ENCODE peak calls at places on chromosome 1, in ten cellular contexts. Z is esophagus squamous epithelium; F is sigmoid colon; J is PC-9; U is SJSA1; K is iPS DF 6.9; Q is GM23248; X is CD8-positive, alpha-beta T cell; N is suprapubic skin; O is tibial artery. D is an unnamed sample. For H3K36me3, the result is how much of the 10 kb centered on the place peaks cover.

GRCh38 chr1:6348511-6349191 is 44.9 kb downstream of the ACOT7 start:
- DNase-seq in N (no peak), F (no peak), K (no peak), X (peak), U (no peak), O (no peak), J (peak), Q (no peak), Z (no peak), D (no peak)

GRCh38 chr1:224624432-224624831 is 8.3 kb downstream of the CNIH3 start:
- DNase-seq in F (no peak), Q (no peak), Z (no peak), X (no peak), J (no peak), O (no peak), U (no peak), N (no peak), K (no peak), D (no peak)

GRCh38 chr1:65339866-65340483 is 30.6 kb downstream of the DNAJC6 start:
- DNase-seq in Z (no peak), O (no peak), Q (peak), N (no peak), F (no peak), K (no peak), U (no peak), J (peak), X (no peak), D (no peak)

GRCh38 chr1:33334081-33334552 is 13.2 kb upstream of the A3GALT2 start:
- DNase-seq in U (no peak), F (peak), X (no peak), J (no peak), Q (peak), N (peak), K (no peak), O (peak), Z (no peak), D (no peak)

GRCh38 chr1:176501596-176501995 is 38.6 kb downstream of the PAPPA2 start:
- DNase-seq in U (no peak), Q (peak), F (no peak), J (no peak), N (no peak), O (no peak), K (no peak), Z (no peak), X (no peak), D (no peak)

GRCh38 chr1:213988639-213989070 is 882 bp downstream of the PROX1 start:
- DNase-seq in J (no peak), Q (peak), O (no peak), Z (no peak), F (no peak), K (no peak), N (no peak), X (no peak), U (no peak), D (no peak)

GRCh38 chr1:201180133-201180532 is 10.5 kb upstream of the IGFN1 start:
- DNase-seq in Q (no peak), N (no peak), O (no peak), X (no peak), Z (no peak), U (no peak), F (no peak), K (no peak), J (no peak), D (no peak)

GRCh38 chr1:239575113-239575512 is 188.7 kb downstream of the CHRM3 start:
- DNase-seq in F (no peak), N (no peak), J (no peak), O (no peak), Z (no peak), Q (no peak), U (no peak), K (no peak), X (no peak), D (no peak)

GRCh38 chr1:40633563-40634376 is 31.7 kb downstream of the RIMS3 start:
- DNase-seq in K (no peak), O (no peak), J (no peak), X (no peak), Z (no peak), N (peak), Q (no peak), F (peak), U (no peak), D (no peak)

GRCh38 chr1:32988665-32989064 is 24.1 kb upstream of the RNF19B start:
- DNase-seq in U (no peak), K (no peak), Q (peak), Z (no peak), O (peak), X (no peak), F (peak), N (no peak), J (peak), D (no peak)

GRCh38 chr1:47593001-47593568 is 155.2 kb downstream of the FOXD2 start:
- DNase-seq in F (no peak), J (no peak), Z (no peak), U (no peak), Q (no peak), K (no peak), X (no peak), N (no peak), O (no peak), D (no peak)

GRCh38 chr1:247347395-247348222 is 15.9 kb upstream of the ZNF496 start:
- DNase-seq in Z (no peak), J (no peak), N (no peak), K (no peak), O (no peak), Q (peak), U (no peak), X (no peak), F (no peak), D (no peak)

GRCh38 chr1:58779059-58779754 is 4.6 kb downstream of the JUN start:
- DNase-seq in Z (no peak), K (no peak), U (no peak), N (no peak), X (no peak), F (no peak), J (no peak), O (no peak), Q (no peak), D (no peak)

GRCh38 chr1:109767596-109768334 is 4.0 kb upstream of the EPS8L3 start:
- DNase-seq in J (no peak), K (no peak), U (peak), F (no peak), O (peak), N (peak), Q (no peak), X (no peak), Z (no peak), D (no peak)

DNA sequence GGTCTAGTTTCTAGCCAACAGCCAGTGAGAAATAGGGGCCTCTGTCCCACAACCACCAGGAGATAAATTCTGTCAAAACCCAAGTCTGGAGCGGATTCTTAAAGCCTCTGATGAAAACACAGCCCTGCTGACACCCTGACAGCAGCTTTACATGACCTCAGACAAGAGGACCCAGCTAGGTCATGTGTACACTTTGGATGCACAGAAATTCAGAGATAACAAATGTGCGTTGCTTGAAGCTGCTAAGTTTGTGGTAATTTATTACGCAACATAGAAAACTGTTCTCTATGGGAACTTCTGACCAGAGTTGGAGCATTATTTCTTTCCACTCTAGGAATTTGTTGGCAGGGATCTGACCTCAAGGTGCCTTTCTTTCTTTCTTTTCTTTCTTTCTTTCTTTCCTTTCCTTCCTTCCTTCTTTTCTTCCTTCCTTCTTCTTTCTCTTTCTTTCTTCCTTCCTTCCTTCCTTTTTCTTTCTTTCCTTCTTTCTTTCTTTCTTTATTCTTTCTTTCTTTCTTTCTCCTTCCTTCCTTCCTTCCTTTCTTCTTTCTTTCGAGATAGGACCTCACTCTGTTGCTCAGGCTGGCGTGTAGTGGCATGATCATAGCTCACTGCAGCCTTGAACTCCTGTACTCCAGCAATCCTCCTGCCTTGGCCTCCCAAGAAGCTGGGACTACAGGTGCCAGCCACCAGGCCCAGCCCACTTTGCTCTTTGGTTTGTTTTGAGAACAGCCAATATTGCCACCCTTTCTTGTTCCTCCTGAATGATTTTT is 14.8 kb upstream of the HMGCS2 start:
- DNase-seq in N (no peak), Z (no peak), J (no peak), U (no peak), F (no peak), X (no peak), Q (peak), K (no peak), O (no peak), D (no peak)
- H3K4me3 ChIP-seq in N (no peak), Z (no peak), J (no peak), U (no peak), F (no peak), X (no peak), Q (no peak), K (no peak), O (no peak), D (no peak)

DNA sequence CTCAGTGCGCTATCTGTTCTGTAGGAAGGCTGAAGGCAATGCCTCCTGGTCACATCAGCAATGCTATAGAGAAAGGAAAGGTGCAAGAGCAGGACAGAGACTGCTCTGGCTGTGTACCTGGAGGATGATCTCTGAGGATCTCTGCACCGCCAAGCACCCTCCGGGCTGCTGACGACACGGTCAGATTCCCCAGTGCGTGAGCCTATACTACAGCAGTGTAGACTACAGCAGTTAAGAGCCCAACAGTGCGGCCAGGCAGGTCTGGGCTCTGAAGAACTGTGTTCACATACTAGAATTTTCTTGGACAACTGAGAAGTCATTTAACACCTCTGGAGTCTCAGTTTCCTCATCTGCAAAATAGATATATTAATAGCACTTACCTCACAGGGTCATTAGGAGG is 39.9 kb downstream of the ITPKB start:
- DNase-seq in X (no peak), Z (no peak), K (no peak), J (no peak), U (no peak), N (no peak), F (no peak), Q (no peak), O (no peak), D (no peak)
- H3K27ac ChIP-seq in X (no peak), Z (peak), K (no peak), J (no peak), U (no peak), N (no peak), F (no peak), Q (no peak), O (no peak), D (peak)

DNA sequence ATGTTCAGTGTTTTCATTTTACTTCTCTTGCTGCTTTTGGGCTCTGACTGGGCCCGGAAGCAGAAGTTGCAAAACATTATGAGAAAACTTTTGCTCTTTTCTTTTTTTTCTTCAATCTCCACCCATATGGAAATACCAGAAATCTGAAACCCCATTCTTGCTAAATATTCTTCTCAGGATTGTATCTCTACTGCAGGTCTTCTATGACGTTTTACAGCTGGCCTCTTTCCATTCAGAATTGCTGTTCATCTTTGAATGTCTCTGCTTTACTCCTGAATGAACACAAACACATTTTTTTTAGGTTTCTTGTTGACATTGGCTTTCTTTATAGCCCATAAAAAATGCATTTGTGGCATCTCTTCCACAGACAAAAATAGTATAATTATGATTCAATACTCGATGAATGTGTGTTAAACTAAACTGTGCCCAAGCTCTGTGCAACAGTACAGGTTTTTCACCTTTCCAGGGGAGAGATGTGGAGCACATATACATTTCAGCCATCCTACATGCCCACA is 18.8 kb downstream of the PTPRC start:
- DNase-seq in Q (peak), J (peak), F (no peak), N (no peak), K (no peak), U (no peak), O (no peak), X (no peak), Z (no peak), D (no peak)
- H3K36me3 ChIP-seq in Q (under half), J (under half), F (under half), N (under half), K (under half), U (under half), O (under half), X (under half), Z (under half), D (under half)

GRCh38 chr1:154967331-154967950 is 3.1 kb downstream of the SHC1 start:
- DNase-seq in Q (no peak), N (no peak), U (no peak), O (no peak), K (no peak), X (no peak), J (no peak), Z (no peak), F (no peak), D (no peak)

GRCh38 chr1:154963643-154964042 is 2.1 kb upstream of the PYGO2 start:
- DNase-seq in X (no peak), K (no peak), J (no peak), Z (no peak), F (no peak), U (no peak), N (no peak), O (no peak), Q (no peak), D (no peak)

GRCh38 chr1:154964359-154964758 is 2.8 kb upstream of the PYGO2 start:
- DNase-seq in F (no peak), O (no peak), X (no peak), K (no peak), J (no peak), Z (no peak), N (no peak), Q (no peak), U (no peak), D (no peak)

GRCh38 chr1:154968731-154969130 is 1.8 kb downstream of the SHC1 start:
- DNase-seq in F (no peak), Z (no peak), J (no peak), K (no peak), X (no peak), N (no peak), O (no peak), Q (no peak), U (no peak), D (no peak)

GRCh38 chr1:154966111-154966510 is 4.4 kb downstream of the SHC1 start:
- DNase-seq in X (no peak), J (no peak), Z (no peak), U (no peak), F (no peak), K (no peak), O (no peak), Q (no peak), N (no peak), D (no peak)
- H3K4me3 ChIP-seq in X (no peak), J (no peak), Z (no peak), U (no peak), F (no peak), K (no peak), O (no peak), Q (no peak), N (no peak), D (no peak)

GRCh38 chr1:38270241-38270871 is 223.8 kb upstream of the POU3F1 start:
- DNase-seq in K (peak), U (no peak), X (no peak), N (peak), O (no peak), J (no peak), F (peak), Z (no peak), Q (no peak), D (no peak)

GRCh38 chr1:38272515-38272914 is 225.9 kb upstream of the POU3F1 start:
- DNase-seq in O (no peak), F (no peak), K (no peak), X (no peak), J (no peak), N (peak), U (no peak), Z (no peak), Q (no peak), D (no peak)

GRCh38 chr1:38273405-38273804 is 226.8 kb upstream of the POU3F1 start:
- DNase-seq in N (peak), F (no peak), Z (no peak), O (no peak), K (no peak), J (no peak), Q (no peak), U (no peak), X (no peak), D (no peak)

GRCh38 chr1:38268226-38268625 is 221.6 kb upstream of the POU3F1 start:
- DNase-seq in Z (no peak), F (no peak), X (no peak), K (no peak), J (no peak), Q (no peak), O (no peak), N (no peak), U (no peak), D (no peak)

DNA sequence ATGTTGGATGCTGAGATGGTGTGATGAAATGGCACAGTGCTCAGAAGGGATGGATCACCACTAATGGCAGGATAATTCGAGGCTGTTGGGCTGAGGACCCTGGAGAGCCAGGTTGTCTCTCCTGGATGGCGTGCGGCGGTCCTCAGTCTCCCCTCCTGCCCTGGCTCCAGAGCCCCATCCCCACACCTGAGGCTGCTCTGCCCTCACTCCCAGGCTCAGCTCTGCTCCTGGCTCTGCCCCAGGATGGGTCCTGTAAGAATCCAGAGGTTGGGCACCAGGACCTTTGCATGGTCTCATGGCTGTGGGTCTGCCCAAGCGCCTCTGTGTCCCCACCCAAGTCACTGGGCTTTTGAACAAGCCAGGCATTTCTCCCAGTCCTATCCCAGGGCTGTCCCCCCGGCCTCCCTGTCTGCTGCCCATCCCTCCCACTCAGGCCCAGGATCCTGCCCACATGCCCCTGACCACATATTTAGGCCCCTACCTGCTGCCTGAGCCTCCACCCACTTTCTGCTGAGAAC is 224.6 kb upstream of the POU3F1 start:
- DNase-seq in J (no peak), U (no peak), Z (no peak), N (peak), F (peak), O (no peak), X (no peak), K (no peak), Q (no peak), D (no peak)
- H3K27ac ChIP-seq in J (no peak), U (no peak), Z (no peak), N (no peak), F (no peak), O (no peak), X (no peak), K (peak), Q (no peak), D (no peak)

DNA sequence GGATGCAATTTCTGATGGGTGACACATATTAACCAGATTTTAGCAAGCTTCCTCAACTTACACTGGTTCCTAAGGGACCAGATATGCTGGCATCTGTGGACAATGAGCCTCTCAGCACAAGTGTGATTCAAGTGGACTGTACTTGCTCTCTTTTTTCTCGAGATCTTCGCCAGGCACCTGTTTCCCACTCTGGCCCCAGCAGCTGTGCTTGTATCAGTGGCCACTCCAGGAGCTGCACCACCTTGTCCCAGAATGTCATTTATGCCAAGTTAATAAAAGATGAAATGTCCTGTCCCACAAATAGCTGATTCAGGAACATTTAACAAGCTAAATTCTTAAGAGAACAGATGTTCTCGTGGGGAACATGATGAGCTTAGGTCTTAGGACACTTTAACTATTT is 14.6 kb downstream of the C1orf198 start:
- DNase-seq in K (no peak), J (no peak), N (no peak), F (no peak), X (no peak), U (no peak), Q (no peak), Z (no peak), O (no peak), D (no peak)
- H3K36me3 ChIP-seq in K (under half), J (under half), N (under half), F (under half), X (under half), U (under half), Q (under half), Z (under half), O (under half), D (under half)

GRCh38 chr1:46517932-46518498 is 28.4 kb downstream of the DMBX1 start:
- DNase-seq in J (peak), K (no peak), N (no peak), F (no peak), O (no peak), X (no peak), Q (no peak), Z (no peak), U (no peak), D (no peak)

GRCh38 chr1:46519209-46519608 is 29.6 kb downstream of the DMBX1 start:
- DNase-seq in O (no peak), X (no peak), N (no peak), K (no peak), Q (peak), Z (no peak), J (no peak), F (no peak), U (no peak), D (no peak)

GRCh38 chr1:46522184-46522968 is 29.1 kb downstream of the KNCN start:
- DNase-seq in J (peak), Z (no peak), F (no peak), O (peak), K (no peak), U (peak), Q (peak), X (no peak), N (peak), D (no peak)

GRCh38 chr1:46521417-46521816 is 30.0 kb downstream of the KNCN start:
- DNase-seq in U (no peak), N (no peak), X (no peak), O (no peak), J (no peak), Q (no peak), F (no peak), Z (no peak), K (no peak), D (no peak)

DNA sequence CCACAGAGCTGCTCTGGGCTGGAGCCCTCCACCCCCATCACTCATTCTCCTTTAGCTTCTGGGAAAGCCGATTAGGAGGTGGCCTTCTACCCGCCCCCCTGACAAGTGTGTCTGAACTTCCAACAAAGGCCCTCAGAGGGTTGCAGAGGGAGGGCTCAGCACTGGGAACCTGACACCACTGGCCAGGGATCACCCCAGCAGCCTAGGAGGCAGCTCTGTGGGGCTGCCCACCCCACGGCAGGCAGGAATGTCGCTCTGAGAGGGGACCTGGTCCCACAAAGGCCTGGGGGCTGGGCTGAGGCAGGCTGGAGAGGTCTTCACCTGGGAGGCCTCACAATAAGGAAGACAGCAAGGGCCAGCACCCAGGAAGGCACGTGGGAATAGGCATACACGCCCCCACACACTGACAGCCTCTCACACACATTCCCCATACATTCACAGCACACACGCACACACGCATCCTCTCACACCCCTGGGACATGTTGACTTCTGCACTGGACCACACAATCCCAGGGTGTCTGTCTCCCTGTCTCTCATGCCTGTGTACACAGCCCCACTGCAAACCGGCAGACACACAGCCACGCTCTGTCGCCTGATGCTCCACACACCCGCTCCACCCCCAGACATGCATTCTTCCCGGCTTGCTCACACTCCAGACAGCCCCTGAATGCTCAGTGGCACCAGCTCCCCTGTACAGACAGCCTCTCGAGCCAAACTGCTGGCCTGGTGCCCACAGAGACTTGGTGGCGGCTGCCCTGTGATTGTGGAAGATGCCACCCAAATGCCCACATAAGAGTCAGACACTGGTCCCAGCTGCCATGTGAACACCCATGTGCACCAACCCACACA is 30.7 kb downstream of the DMBX1 start:
- DNase-seq in N (no peak), Q (peak), O (no peak), J (peak), F (no peak), X (no peak), K (no peak), Z (no peak), U (peak), D (no peak)
- H3K4me3 ChIP-seq in N (no peak), Q (no peak), O (no peak), J (peak), F (no peak), X (no peak), K (no peak), Z (no peak), U (no peak), D (no peak)

D was measured in naive thymus-derived CD4-positive, alpha-beta T cell.